ENCODE peak calls at places on chromosomes 11 and 22, in six cellular contexts. A is upper lobe of left lung, Y is testis, T is endodermal cell, I is stomach, O is psoas muscle. C is an unnamed sample. For H3K9me3 and H3K27me3, the result is how much of the 10 kb centered on the place peaks cover.

GRCh38 chr11:20193307-20193706 is 33.0 kb upstream of the DBX1 start:
- DNase-seq in O (no peak), T (no peak), I (no peak), Y (no peak), A (no peak), C (no peak)

GRCh38 chr22:25775501-25775900 is 33.5 kb downstream of the MYO18B start:
- DNase-seq in Y (no peak), A (no peak), O (peak), T (peak), I (no peak), C (no peak)

GRCh38 chr11:78262710-78263109 is 74.0 kb downstream of the USP35 start:
- DNase-seq in O (no peak), Y (no peak), I (no peak), A (no peak), T (no peak), C (no peak)

GRCh38 chr22:32852346-32853251 is 51.1 kb downstream of the TIMP3 start:
- DNase-seq in O (peak), T (no peak), A (no peak), Y (peak), I (no peak), C (no peak)

GRCh38 chr11:119727523-119728081 is 1.4 kb downstream of the NECTIN1 start:
- DNase-seq in A (peak), O (peak), I (peak), Y (no peak), T (peak), C (no peak)

GRCh38 chr11:119488256-119488995 is 65.5 kb upstream of the THY1 start:
- DNase-seq in I (no peak), O (no peak), A (peak), Y (no peak), T (peak), C (no peak)

GRCh38 chr11:73950869-73951710 is at the start of gene DNAJB13:
- DNase-seq in I (peak), T (peak), Y (peak), O (no peak), A (peak), C (no peak)

GRCh38 chr22:17777005-17777716 is 2.9 kb upstream of the BID start:
- DNase-seq in Y (no peak), O (peak), A (peak), I (peak), T (no peak), C (peak)

GRCh38 chr11:44290206-44290605 is 19.7 kb downstream of the ALX4 start:
- DNase-seq in T (no peak), A (no peak), I (no peak), O (no peak), Y (peak), C (no peak)

GRCh38 chr22:37202706-37203105 is 9.6 kb downstream of the SSTR3 start:
- DNase-seq in A (no peak), T (no peak), I (no peak), O (peak), Y (no peak), C (no peak)

GRCh38 chr22:36277482-36278291 is 24.8 kb downstream of the APOL1 start:
- DNase-seq in I (peak), T (peak), O (peak), Y (peak), A (peak), C (peak)

GRCh38 chr11:104623518-104623917 is 274.7 kb downstream of the CASP12 start:
- DNase-seq in I (no peak), T (no peak), Y (no peak), A (no peak), O (no peak), C (no peak)

GRCh38 chr22:17922925-17923898 is 101.1 kb downstream of the MICAL3 start:
- DNase-seq in A (no peak), I (no peak), O (no peak), Y (no peak), T (no peak), C (no peak)

GRCh38 chr22:32839776-32840571 is 38.5 kb downstream of the TIMP3 start:
- DNase-seq in Y (no peak), T (no peak), O (no peak), A (no peak), I (no peak), C (no peak)

GRCh38 chr22:29427176-29427760 is 11.1 kb upstream of the RFPL1 start:
- DNase-seq in Y (no peak), T (no peak), I (no peak), A (no peak), O (no peak), C (no peak)

GRCh38 chr11:22536036-22536435 is 89.6 kb downstream of the FANCF start:
- DNase-seq in T (no peak), Y (no peak), O (no peak), I (no peak), A (no peak), C (no peak)

GRCh38 chr22:38214248-38215056 is 12.7 kb downstream of the MAFF start:
- DNase-seq in O (peak), Y (peak), A (peak), T (peak), I (peak), C (peak)

GRCh38 chr11:1403721-1404460 is 14.2 kb downstream of the BRSK2 start:
- DNase-seq in O (no peak), A (no peak), I (no peak), T (no peak), Y (no peak), C (no peak)

GRCh38 chr22:22357024-22357868 is 112.7 kb downstream of the VPREB1 start:
- DNase-seq in O (peak), T (peak), Y (peak), A (peak), I (peak), C (peak)

GRCh38 chr11:17933710-17934109 is 79.1 kb downstream of the SERGEF start:
- DNase-seq in O (no peak), A (no peak), I (no peak), T (no peak), Y (no peak), C (no peak)

GRCh38 chr22:26770624-26771023 is 113.2 kb downstream of the MIAT start:
- DNase-seq in I (no peak), Y (no peak), O (no peak), T (no peak), A (no peak), C (no peak)

GRCh38 chr22:29617922-29618629 is 14.6 kb downstream of the NF2 start:
- DNase-seq in T (no peak), O (no peak), A (no peak), Y (no peak), I (no peak), C (no peak)

GRCh38 chr11:126175261-126175885 is 36.1 kb downstream of the RPUSD4 start:
- DNase-seq in O (peak), T (no peak), A (no peak), I (no peak), Y (peak), C (no peak)

GRCh38 chr11:22752908-22753310 is 76.7 kb downstream of the SVIP start:
- DNase-seq in O (no peak), I (no peak), T (no peak), Y (no peak), A (no peak), C (no peak)

GRCh38 chr11:94740083-94740974 is 27.8 kb upstream of the AMOTL1 start:
- DNase-seq in A (no peak), O (peak), I (no peak), T (peak), Y (peak), C (no peak)

GRCh38 chr11:2293396-2294339 is 8.1 kb downstream of the C11orf21 start:
- DNase-seq in I (peak), O (peak), Y (peak), T (peak), A (peak), C (no peak)

GRCh38 chr22:31291716-31292644 is at the start of gene PIK3IP1:
- DNase-seq in A (peak), Y (peak), I (peak), T (peak), O (peak), C (peak)

GRCh38 chr11:134120921-134121526 is 52.2 kb downstream of the JAM3 start:
- DNase-seq in Y (peak), O (no peak), I (no peak), A (no peak), T (no peak), C (no peak)

GRCh38 chr22:31350410-31350863 is 4.3 kb upstream of the PATZ1 start:
- DNase-seq in A (no peak), O (no peak), T (no peak), Y (peak), I (peak), C (no peak)

GRCh38 chr11:111978028-111978771 is 41.1 kb downstream of the DIXDC1 start:
- DNase-seq in A (peak), I (no peak), T (peak), O (peak), Y (peak), C (no peak)

GRCh38 chr11:62359475-62359874 is 22.2 kb downstream of the ASRGL1 start:
- DNase-seq in I (no peak), Y (no peak), T (no peak), A (no peak), O (no peak), C (no peak)

GRCh38 chr11:14643697-14644395 is at the start of gene PDE3B:
- DNase-seq in I (peak), T (peak), A (peak), O (peak), Y (peak), C (peak)

GRCh38 chr11:129694538-129694937 is 121.1 kb upstream of the TMEM45B start:
- DNase-seq in T (no peak), O (no peak), Y (no peak), A (no peak), I (no peak), C (no peak)

GRCh38 chr22:22395230-22395629 is 113.3 kb downstream of the ZNF280B start:
- DNase-seq in A (no peak), O (no peak), T (peak), I (no peak), Y (no peak), C (no peak)

GRCh38 chr11:111557425-111558111 is 17.0 kb downstream of the LAYN start:
- DNase-seq in T (no peak), Y (no peak), A (no peak), O (no peak), I (no peak), C (no peak)

GRCh38 chr11:106691807-106692365 is 326.4 kb downstream of the GUCY1A2 start:
- DNase-seq in Y (no peak), I (no peak), A (no peak), O (no peak), T (no peak), C (no peak)
- H3K9me3 ChIP-seq in Y (under half), I (under half), A (under half), O (under half), T (under half), C (under half)

DNA sequence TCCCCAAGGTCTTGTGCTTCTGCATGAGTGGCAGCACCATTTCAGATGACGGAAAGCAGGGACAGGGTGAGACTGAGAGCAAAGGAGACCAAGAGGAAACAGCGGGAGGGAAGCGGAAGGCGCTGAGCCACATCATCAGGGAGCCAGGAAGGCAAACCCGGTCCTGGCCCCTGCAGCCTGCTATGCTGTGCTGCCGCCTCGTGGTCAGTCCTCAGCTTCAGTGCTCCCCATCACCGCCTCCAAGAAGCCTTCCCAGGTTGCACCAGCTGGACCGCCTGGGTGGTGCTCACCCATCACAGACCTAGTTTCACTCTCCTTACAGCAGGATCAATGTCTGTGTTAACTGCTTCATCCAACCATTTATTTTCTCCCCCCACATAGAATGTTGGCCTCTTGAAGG is 73.0 kb upstream of the PHF21B start:
- DNase-seq in O (no peak), T (peak), I (no peak), Y (no peak), A (no peak), C (no peak)
- TF ChIP-seq CTCF in O (no peak), T (peak), I (no peak), Y (no peak), A (no peak), C (no peak)

GRCh38 chr11:64298966-64299846 is 952 bp upstream of the CATSPERZ start:
- DNase-seq in T (no peak), O (peak), Y (peak), I (peak), A (peak), C (no peak)
- H3K27me3 ChIP-seq in T (half or more), O (under half), Y (under half), I (under half), A (under half), C (half or more)

DNA sequence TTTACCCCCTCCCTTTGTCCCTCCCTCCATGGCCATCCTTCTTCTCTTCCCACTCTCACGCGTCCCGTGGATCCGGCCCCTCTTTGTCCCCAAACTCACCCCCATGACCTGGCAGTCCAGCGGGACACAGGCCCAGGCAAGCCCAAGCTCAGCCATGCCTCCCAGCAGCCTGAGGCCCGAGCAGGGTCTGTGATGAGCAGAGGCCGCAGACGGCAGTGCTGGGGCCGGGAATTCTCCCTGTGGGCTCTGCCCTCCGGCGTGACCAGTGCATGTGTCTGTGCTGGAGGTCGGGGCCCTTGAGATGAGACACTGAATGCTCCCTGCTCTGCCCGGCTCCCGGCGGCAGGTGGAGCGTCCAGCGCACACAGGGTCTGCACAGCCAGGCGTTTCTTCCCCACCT is 237.9 kb downstream of the BRD1 start:
- DNase-seq in T (no peak), A (no peak), I (no peak), O (no peak), Y (no peak), C (no peak)
- H3K9me3 ChIP-seq in T (under half), A (under half), I (under half), O (under half), Y (under half), C (under half)

GRCh38 chr11:69644071-69644961 is 3.4 kb downstream of the CCND1 start:
- DNase-seq in I (peak), A (peak), Y (peak), T (peak), O (peak), C (no peak)
- TF ChIP-seq CTCF in I (peak), A (peak), Y (peak), T (peak), O (no peak), C (no peak)

DNA sequence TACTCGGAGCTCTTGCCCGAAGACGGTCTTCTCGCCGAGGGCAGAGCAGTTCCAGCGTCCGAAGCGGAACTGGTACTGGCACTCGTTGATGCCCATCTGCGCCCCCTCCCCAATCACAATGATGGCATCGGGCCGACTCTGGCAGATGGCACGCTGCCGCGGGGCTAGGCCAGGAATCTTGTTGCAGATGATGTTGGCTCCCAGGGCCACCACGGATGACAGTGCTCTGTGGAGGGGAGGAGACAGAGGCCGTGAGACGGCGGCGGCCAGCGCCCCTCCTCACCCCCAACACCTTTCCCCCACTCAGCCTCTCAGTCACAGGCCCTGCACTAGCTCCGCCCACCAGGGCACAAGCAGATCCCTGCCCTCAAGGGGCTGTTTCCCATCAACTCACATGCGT is 27.0 kb downstream of the WNT7B start:
- DNase-seq in T (no peak), O (no peak), A (no peak), I (no peak), Y (no peak), C (no peak)
- H3K27me3 ChIP-seq in T (under half), O (under half), A (under half), I (under half), Y (under half), C (under half)